ENCODE peak calls at places on chromosomes 16 and 17, in four cellular contexts. V is type B pancreatic cell, R is left ventricle myocardium inferior, K is PC-9. Y is an unnamed sample.

GRCh38 chr17:71402661-71403141 is 718.1 kb upstream of the SOX9 start:
- DNase-seq in V (no peak), R (no peak), K (peak), Y (no peak)

GRCh38 chr16:68031951-68032350 is 8.9 kb downstream of the DUS2 start:
- DNase-seq in V (no peak), R (no peak), K (peak), Y (no peak)

GRCh38 chr16:75238132-75238852 is 13.1 kb downstream of the BCAR1 start:
- DNase-seq in V (no peak), R (peak), K (peak), Y (peak)

GRCh38 chr16:27751676-27752075 is 201.7 kb downstream of the KATNIP start:
- DNase-seq in V (no peak), R (no peak), K (no peak), Y (no peak)

GRCh38 chr16:25063865-25064264 is 47.7 kb upstream of the LCMT1 start:
- DNase-seq in V (no peak), R (peak), K (no peak), Y (peak)

GRCh38 chr16:17270683-17271109 is 200.1 kb downstream of the XYLT1 start:
- DNase-seq in V (no peak), R (no peak), K (no peak), Y (no peak)

GRCh38 chr16:67116388-67117311 is 6.9 kb downstream of the PHAF1 start:
- DNase-seq in V (no peak), R (no peak), K (no peak), Y (no peak)

GRCh38 chr17:32876414-32877163 is at the start of gene MYO1D:
- DNase-seq in V (no peak), R (peak), K (peak), Y (no peak)

GRCh38 chr16:87581867-87582220 is 20.5 kb upstream of the JPH3 start:
- DNase-seq in V (no peak), R (peak), K (peak), Y (peak)

GRCh38 chr16:74608944-74609343 is 2.0 kb upstream of the GLG1 start:
- DNase-seq in V (no peak), R (no peak), K (no peak), Y (no peak)

GRCh38 chr17:78675316-78675616 is 98.1 kb upstream of the DNAH17 start:
- DNase-seq in V (no peak), R (no peak), K (no peak), Y (no peak)

GRCh38 chr16:29720703-29721102 is 25.1 kb downstream of the C16orf54 start:
- DNase-seq in V (no peak), R (no peak), K (no peak), Y (no peak)

GRCh38 chr16:84175351-84176081 is 11.3 kb downstream of the TAF1C start:
- DNase-seq in V (no peak), R (no peak), K (peak), Y (peak)

GRCh38 chr16:47888142-47888541 is 267.7 kb downstream of the ABCC12 start:
- DNase-seq in V (no peak), R (no peak), K (peak), Y (peak)

GRCh38 chr16:14024300-14024699 is 46.8 kb upstream of the MRTFB start:
- DNase-seq in V (no peak), R (no peak), K (no peak), Y (no peak)

GRCh38 chr17:66222772-66223350 is 6.4 kb downstream of the APOH start:
- DNase-seq in V (no peak), R (no peak), K (no peak), Y (no peak)

GRCh38 chr17:77901476-77901875 is 57.0 kb upstream of the TNRC6C start:
- DNase-seq in V (no peak), R (no peak), K (no peak), Y (no peak)

GRCh38 chr17:60422162-60422665 is at the start of gene CHCT1:
- DNase-seq in V (no peak), R (no peak), K (no peak), Y (no peak)

GRCh38 chr16:6864670-6865069 is 468.0 kb upstream of the RBFOX1 start:
- DNase-seq in V (no peak), R (no peak), K (no peak), Y (no peak)

GRCh38 chr17:44241104-44241503 is 21.6 kb upstream of the UBTF start:
- DNase-seq in V (no peak), R (no peak), K (no peak), Y (no peak)

GRCh38 chr16:85690469-85691064 is 1.8 kb upstream of the GINS2 start:
- DNase-seq in V (no peak), R (no peak), K (no peak), Y (no peak)

GRCh38 chr17:27415090-27415795 is 41.0 kb upstream of the KSR1 start:
- DNase-seq in V (peak), R (no peak), K (no peak), Y (no peak)

GRCh38 chr16:6031102-6031501 is 933.5 kb upstream of the EEF2KMT start:
- DNase-seq in V (no peak), R (no peak), K (no peak), Y (no peak)

GRCh38 chr16:12753203-12754023 is 50.3 kb downstream of the CPPED1 start:
- DNase-seq in V (no peak), R (no peak), K (no peak), Y (no peak)

GRCh38 chr16:85750827-85751641 is at the start of gene C16orf74:
- DNase-seq in V (no peak), R (peak), K (peak), Y (peak)

GRCh38 chr16:85395913-85396878 is 216.9 kb upstream of the GSE1 start:
- DNase-seq in V (no peak), R (peak), K (no peak), Y (no peak)

GRCh38 chr17:5630434-5630833 is 46.1 kb upstream of the NLRP1 start:
- DNase-seq in V (no peak), R (no peak), K (no peak), Y (peak)

GRCh38 chr16:31486036-31486435 is 3.1 kb downstream of the SLC5A2 start:
- DNase-seq in V (no peak), R (no peak), K (no peak), Y (no peak)

GRCh38 chr16:84115919-84116719 is 623 bp downstream of the MBTPS1 start:
- DNase-seq in V (no peak), R (no peak), K (no peak), Y (peak)

GRCh38 chr16:53100131-53100748 is 45.4 kb downstream of the CHD9 start:
- DNase-seq in V (no peak), R (no peak), K (no peak), Y (no peak)

GRCh38 chr16:84334058-84334457 is 34.3 kb upstream of the ATP2C2 start:
- DNase-seq in V (no peak), R (no peak), K (no peak), Y (no peak)

GRCh38 chr17:40535924-40536717 is 29.2 kb downstream of the CCR7 start:
- DNase-seq in V (no peak), R (no peak), K (no peak), Y (no peak)

GRCh38 chr16:59658572-59658971 is 924.5 kb upstream of the GOT2 start:
- DNase-seq in V (no peak), R (no peak), K (no peak), Y (no peak)
- TF ChIP-seq CTCF in V (no peak), R (no peak), K (no peak), Y (no peak)

DNA sequence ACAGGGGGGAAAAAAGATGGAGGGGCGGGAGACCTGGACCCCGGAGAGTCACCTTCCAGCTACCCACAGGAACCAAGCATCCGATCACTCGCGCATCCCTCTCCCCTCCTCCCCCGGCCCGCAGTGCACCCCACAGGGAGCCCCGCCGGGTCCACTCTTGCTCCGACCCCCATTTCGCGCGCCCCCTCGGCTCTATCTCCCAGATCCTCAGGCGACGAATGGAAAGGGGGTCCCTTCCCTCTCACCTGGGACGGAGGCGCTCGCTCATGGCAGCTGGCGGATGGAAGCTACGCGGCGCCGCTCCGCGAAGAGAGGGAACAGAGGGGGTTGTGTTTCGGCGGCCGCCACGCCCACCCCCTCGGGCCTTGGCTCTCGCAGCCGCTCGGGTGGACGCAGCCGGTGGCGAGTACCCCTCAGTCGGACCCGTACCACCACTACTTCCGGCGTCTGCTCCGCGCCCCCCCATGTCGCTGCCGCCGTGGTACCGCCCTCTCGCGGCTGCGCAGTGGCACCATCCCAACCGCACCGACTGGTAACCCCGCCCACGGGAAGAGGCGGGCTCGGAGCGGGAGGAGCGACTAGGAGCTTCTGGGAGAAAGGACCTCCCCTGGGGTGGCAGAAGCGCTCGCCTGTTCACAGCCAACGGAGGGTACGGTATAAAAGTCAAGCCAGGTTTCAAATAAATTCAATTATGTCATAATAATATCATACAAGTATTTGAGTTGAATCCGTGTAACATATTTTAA is 29.7 kb downstream of the CPSF4L start:
- DNase-seq in V (peak), R (peak), K (peak), Y (peak)
- TF ChIP-seq CTCF in V (peak), R (peak), K (peak), Y (peak)

GRCh38 chr17:8872036-8872704 is 4.7 kb upstream of the PIK3R6 start:
- DNase-seq in V (no peak), R (no peak), K (no peak), Y (no peak)

GRCh38 chr17:8875957-8876356 is 8.5 kb upstream of the PIK3R6 start:
- DNase-seq in V (no peak), R (no peak), K (no peak), Y (no peak)

GRCh38 chr17:8872705-8873426 is 5.4 kb upstream of the PIK3R6 start:
- DNase-seq in V (no peak), R (no peak), K (no peak), Y (no peak)

GRCh38 chr17:8875416-8875815 is 7.9 kb upstream of the PIK3R6 start:
- DNase-seq in V (no peak), R (no peak), K (no peak), Y (no peak)

GRCh38 chr17:8873801-8874715 is 6.6 kb upstream of the PIK3R6 start:
- DNase-seq in V (no peak), R (no peak), K (no peak), Y (no peak)
- TF ChIP-seq CTCF in V (no peak), R (no peak), K (no peak), Y (no peak)

DNA sequence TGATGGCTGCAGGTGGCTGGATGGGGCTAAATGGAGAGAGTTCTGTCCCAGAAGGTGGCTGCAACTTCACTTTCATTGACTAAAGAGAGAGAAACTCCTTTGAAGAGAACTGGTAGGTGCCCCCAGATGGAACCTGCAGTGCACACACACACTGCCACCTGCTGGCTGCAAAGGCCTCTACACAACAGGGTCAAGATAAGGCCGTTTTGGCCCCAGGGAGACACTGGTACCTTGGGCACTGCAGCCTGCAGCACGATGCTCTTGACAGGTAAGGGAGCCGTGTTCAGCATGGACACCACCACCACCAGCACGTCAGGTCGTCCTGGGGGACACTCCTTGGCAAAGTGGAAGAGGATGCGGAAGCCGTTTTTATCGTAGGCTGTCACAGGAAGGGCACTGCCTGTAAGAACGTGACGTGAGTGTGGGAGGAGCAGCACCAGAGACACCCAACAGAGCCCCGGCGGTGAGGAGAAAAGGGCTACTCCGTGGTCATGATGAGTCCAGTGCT is 22.7 kb downstream of the GGA3 start:
- DNase-seq in V (no peak), R (no peak), K (peak), Y (peak)
- TF ChIP-seq CTCF in V (peak), R (peak), K (peak), Y (peak)

DNA sequence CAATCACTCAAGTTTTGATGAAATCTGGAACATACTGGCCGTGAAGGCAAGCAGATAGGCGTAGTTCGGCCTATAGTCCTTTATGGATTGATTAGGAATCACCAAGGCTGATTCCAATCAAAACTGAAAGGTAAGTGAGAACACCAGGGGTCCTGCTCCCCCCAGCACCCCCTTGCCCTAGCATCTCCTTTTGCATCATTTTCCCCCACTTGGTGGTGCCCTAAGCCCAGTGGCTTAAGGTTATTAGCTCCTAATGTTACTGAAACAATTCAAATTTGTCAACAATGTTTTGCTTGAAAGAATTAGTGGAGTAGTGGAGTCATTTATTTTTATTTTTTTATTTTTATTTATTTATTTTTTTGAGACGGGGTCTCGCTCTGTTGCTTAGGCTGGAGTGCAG is 4.9 kb downstream of the SLFN14 start:
- DNase-seq in V (no peak), R (no peak), K (no peak), Y (no peak)
- TF ChIP-seq CTCF in V (peak), R (peak), K (peak), Y (peak)

GRCh38 chr17:10119203-10120112 is 78.9 kb downstream of the GAS7 start:
- DNase-seq in V (no peak), R (peak), K (peak), Y (no peak)
- TF ChIP-seq CTCF in V (no peak), R (no peak), K (no peak), Y (no peak)

DNA sequence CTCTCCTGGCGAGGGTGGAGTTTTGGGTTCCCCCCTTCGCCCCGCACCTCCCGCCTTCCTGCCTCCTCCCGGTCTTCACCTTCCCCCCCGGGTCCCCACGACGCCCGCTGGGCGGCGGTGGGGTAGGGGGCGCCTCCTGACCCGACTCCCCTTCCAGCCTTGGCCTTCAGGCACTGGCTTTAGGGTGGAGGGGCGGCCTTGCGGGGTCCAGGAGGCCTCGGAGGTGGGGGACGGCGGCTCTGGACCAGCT is 2.4 kb downstream of the SLC16A3 start:
- DNase-seq in V (no peak), R (no peak), K (no peak), Y (no peak)
- TF ChIP-seq CTCF in V (peak), R (no peak), K (no peak), Y (no peak)

GRCh38 chr17:72603346-72604242 is 482.8 kb downstream of the SOX9 start:
- DNase-seq in V (no peak), R (no peak), K (no peak), Y (peak)

GRCh38 chr17:72600934-72601333 is 480.1 kb downstream of the SOX9 start:
- DNase-seq in V (no peak), R (no peak), K (no peak), Y (peak)

GRCh38 chr17:72604518-72604917 is 483.7 kb downstream of the SOX9 start:
- DNase-seq in V (no peak), R (no peak), K (no peak), Y (no peak)

GRCh38 chr17:72605543-72605942 is 484.7 kb downstream of the SOX9 start:
- DNase-seq in V (no peak), R (no peak), K (no peak), Y (no peak)

DNA sequence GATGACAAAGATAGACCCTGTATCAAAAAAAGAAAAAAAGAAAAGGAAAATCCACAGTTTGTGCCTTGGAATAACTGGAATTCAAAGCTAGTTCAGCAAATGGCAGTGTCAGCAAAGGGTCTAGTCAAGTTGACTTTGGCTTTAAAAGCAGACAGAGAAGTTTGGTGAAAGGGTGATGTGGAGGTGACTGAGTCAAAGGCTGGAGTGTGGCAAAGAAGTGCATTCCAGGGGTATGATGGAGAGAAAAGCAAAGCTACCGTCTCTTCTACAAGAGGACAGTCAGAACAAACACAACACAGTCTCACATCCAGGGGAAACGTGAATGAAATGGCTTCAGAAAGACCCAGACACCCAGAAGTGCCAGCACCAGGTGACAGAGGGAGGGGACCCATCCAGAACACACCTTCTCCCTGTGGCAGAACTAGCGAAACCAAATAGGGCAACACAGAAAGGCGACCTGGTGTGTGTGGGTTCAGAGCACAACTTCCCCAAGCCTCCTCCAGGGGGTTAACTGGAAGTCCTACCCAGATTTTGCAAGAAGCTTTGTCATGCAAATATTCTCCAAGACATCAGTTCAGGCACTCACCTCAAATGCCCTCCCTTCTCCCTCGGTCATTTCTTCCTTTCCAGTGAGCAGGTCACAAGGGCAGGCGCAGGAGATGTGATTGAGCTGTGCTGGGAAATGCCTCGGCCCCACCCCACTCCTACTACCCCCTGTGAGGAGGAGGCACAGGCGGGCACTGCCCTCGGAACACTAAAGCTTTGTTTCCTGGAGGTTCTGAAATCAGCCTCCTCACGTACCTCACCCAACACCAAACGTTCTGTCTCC is 481.9 kb downstream of the SOX9 start:
- DNase-seq in V (no peak), R (no peak), K (peak), Y (peak)
- TF ChIP-seq CTCF in V (peak), R (no peak), K (peak), Y (peak)

GRCh38 chr16:65126845-65127624 is 5.2 kb upstream of the CDH11 start:
- DNase-seq in V (no peak), R (no peak), K (no peak), Y (no peak)
- TF ChIP-seq CTCF in V (peak), R (peak), K (peak), Y (peak)

GRCh38 chr16:57977418-57978069 is 6.6 kb upstream of the CNGB1 start:
- DNase-seq in V (no peak), R (no peak), K (no peak), Y (no peak)
- TF ChIP-seq CTCF in V (no peak), R (no peak), K (no peak), Y (no peak)

Y was measured in HFFc6.